ENCODE peak calls at places on chromosome 12, in eight cellular contexts. R is left ventricle myocardium inferior, J is neural crest cell, F is heart left ventricle, G is testis, D is ovary, P is mesothelial cell of epicardium, V is pancreas. Q is an unnamed sample.

GRCh38 chr12:51004504-51004903 is 21.7 kb downstream of the SLC11A2 start:
- DNase-seq in J (no peak), G (no peak), V (no peak), R (no peak), P (no peak), D (no peak), F (no peak), Q (no peak)

GRCh38 chr12:32482226-32482625 is 82.9 kb downstream of the FGD4 start:
- DNase-seq in G (no peak), V (no peak), J (no peak), R (no peak), P (no peak), F (no peak), D (no peak), Q (no peak)

GRCh38 chr12:3535431-3535841 is 44.4 kb downstream of the PRMT8 start:
- DNase-seq in R (no peak), G (no peak), F (no peak), P (no peak), V (no peak), J (no peak), D (no peak), Q (peak; percentile 80)

GRCh38 chr12:117472983-117473382 is 111.6 kb upstream of the NOS1 start:
- DNase-seq in G (no peak), J (peak; percentile 63), V (no peak), P (no peak), R (no peak), D (no peak), F (no peak), Q (no peak)

GRCh38 chr12:104650541-104650940 is 193.8 kb downstream of the CHST11 start:
- DNase-seq in D (no peak), R (no peak), P (no peak), F (no peak), V (no peak), J (no peak), G (no peak), Q (no peak)

GRCh38 chr12:43308776-43309175 is 243.2 kb downstream of the ADAMTS20 start:
- DNase-seq in D (no peak), V (no peak), P (no peak), F (no peak), G (no peak), R (no peak), J (no peak), Q (no peak)

GRCh38 chr12:89326260-89327040 is 25.9 kb downstream of the DUSP6 start:
- DNase-seq in J (no peak), F (no peak), D (no peak), G (no peak), P (no peak), V (no peak), R (no peak), Q (no peak)

GRCh38 chr12:19712041-19712440 is 272.7 kb downstream of the AEBP2 start:
- DNase-seq in P (no peak), D (no peak), G (no peak), V (no peak), F (no peak), R (no peak), J (no peak), Q (no peak)

GRCh38 chr12:54988402-54989054 is 4.0 kb upstream of the TESPA1 start:
- DNase-seq in J (no peak), F (peak; percentile 91), V (peak; percentile 59), D (peak; percentile 80), R (peak; percentile 92), G (peak; percentile 90), P (no peak), Q (no peak)

GRCh38 chr12:4346931-4347330 is 25.9 kb downstream of the TIGAR start:
- DNase-seq in G (no peak), P (no peak), F (no peak), J (no peak), R (no peak), V (no peak), D (no peak), Q (no peak)

GRCh38 chr12:44465139-44465538 is 411.0 kb downstream of the NELL2 start:
- DNase-seq in D (no peak), G (no peak), R (no peak), J (no peak), V (no peak), F (no peak), P (no peak), Q (no peak)

GRCh38 chr12:52080403-52081201 is 1.1 kb downstream of the SMIM41 start:
- DNase-seq in F (peak; percentile 30), J (no peak), G (no peak), R (no peak), D (peak; percentile 66), P (no peak), V (no peak), Q (no peak)

GRCh38 chr12:19964549-19964948 is 403.8 kb upstream of the PDE3A start:
- DNase-seq in F (no peak), P (no peak), G (no peak), V (no peak), J (no peak), R (no peak), D (no peak), Q (no peak)

GRCh38 chr12:116138781-116139180 is 138.7 kb downstream of the MED13L start:
- DNase-seq in J (no peak), V (no peak), F (no peak), D (no peak), G (no peak), R (no peak), P (no peak), Q (no peak)

GRCh38 chr12:105567061-105567460 is 236.6 kb downstream of the C12orf75 start:
- DNase-seq in P (no peak), F (no peak), V (no peak), R (no peak), J (no peak), G (no peak), D (no peak), Q (no peak)

GRCh38 chr12:43255642-43256041 is 296.4 kb downstream of the ADAMTS20 start:
- DNase-seq in P (no peak), F (no peak), G (no peak), J (no peak), D (no peak), R (no peak), V (no peak), Q (no peak)

GRCh38 chr12:22447223-22447622 is 97.1 kb downstream of the C2CD5 start:
- DNase-seq in V (no peak), D (no peak), F (no peak), G (no peak), R (no peak), J (no peak), P (no peak), Q (no peak)

GRCh38 chr12:90854136-90854689 is 100.8 kb downstream of the CCER1 start:
- DNase-seq in J (no peak), V (no peak), P (no peak), G (peak; percentile 40), F (no peak), D (no peak), R (no peak), Q (no peak)

GRCh38 chr12:89346741-89347324 is 5.5 kb downstream of the DUSP6 start:
- DNase-seq in R (peak; percentile 26), J (no peak), G (no peak), V (no peak), D (no peak), F (peak; percentile 64), P (no peak), Q (no peak)

GRCh38 chr12:75427491-75427890 is 36.6 kb downstream of the GLIPR1L2 start:
- DNase-seq in F (no peak), J (no peak), V (no peak), R (no peak), D (no peak), G (no peak), P (no peak), Q (no peak)

GRCh38 chr12:26787125-26787495 is 45.9 kb downstream of the ITPR2 start:
- DNase-seq in R (no peak), J (no peak), P (no peak), V (no peak), D (peak; percentile 18), G (no peak), F (peak; percentile 29), Q (no peak)

GRCh38 chr12:129605666-129606065 is 298.2 kb downstream of the TMEM132D start:
- DNase-seq in G (no peak), V (no peak), J (no peak), D (no peak), P (no peak), R (no peak), F (no peak), Q (no peak)

GRCh38 chr12:53452159-53453077 is 516 bp downstream of the PCBP2 start:
- DNase-seq in F (peak; percentile 94), P (peak; percentile 72), D (peak; percentile 91), J (peak; percentile 80), G (peak; percentile 90), V (peak; percentile 91), R (peak; percentile 91), Q (peak; percentile 95)
- TF ChIP-seq CTCF in F (peak; percentile 64), P (peak; percentile 15), D (peak; percentile 26), J (no peak), G (no peak), V (no peak), R (peak; percentile 44), Q (peak; percentile 53)

GRCh38 chr12:132754555-132754954 is 7.1 kb downstream of the ANKLE2 start:
- DNase-seq in V (no peak), J (no peak), D (no peak), F (no peak), P (no peak), G (no peak), R (no peak), Q (no peak)
- TF ChIP-seq CTCF in V (no peak), J (no peak), D (no peak), F (no peak), P (no peak), G (no peak), R (no peak), Q (no peak)

DNA sequence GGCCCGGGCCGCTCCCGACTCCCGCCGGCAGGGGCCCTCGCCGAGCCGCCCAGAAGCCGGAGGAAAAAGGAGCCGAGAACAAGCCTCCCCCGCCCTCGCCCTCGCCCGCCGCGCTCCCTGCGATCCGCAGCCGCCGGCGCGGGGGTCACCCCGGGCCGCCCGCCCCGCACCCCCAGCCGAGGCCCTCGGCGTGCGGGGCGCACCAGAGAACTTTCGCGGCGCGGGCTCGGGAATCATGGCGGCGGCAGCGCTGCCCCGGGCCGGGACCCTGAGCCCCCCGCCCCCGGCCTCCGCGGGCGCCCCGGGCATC is 519 bp downstream of the CDK2AP1 start:
- DNase-seq in P (peak; percentile 67), V (peak; percentile 80), R (peak; percentile 81), J (peak; percentile 61), D (peak; percentile 80), G (peak; percentile 71), F (peak; percentile 82), Q (peak; percentile 90)
- TF ChIP-seq CTCF in P (no peak), V (peak; percentile 33), R (peak; percentile 68), J (peak; percentile 63), D (peak; percentile 48), G (peak; percentile 78), F (peak; percentile 39), Q (peak; percentile 63)

DNA sequence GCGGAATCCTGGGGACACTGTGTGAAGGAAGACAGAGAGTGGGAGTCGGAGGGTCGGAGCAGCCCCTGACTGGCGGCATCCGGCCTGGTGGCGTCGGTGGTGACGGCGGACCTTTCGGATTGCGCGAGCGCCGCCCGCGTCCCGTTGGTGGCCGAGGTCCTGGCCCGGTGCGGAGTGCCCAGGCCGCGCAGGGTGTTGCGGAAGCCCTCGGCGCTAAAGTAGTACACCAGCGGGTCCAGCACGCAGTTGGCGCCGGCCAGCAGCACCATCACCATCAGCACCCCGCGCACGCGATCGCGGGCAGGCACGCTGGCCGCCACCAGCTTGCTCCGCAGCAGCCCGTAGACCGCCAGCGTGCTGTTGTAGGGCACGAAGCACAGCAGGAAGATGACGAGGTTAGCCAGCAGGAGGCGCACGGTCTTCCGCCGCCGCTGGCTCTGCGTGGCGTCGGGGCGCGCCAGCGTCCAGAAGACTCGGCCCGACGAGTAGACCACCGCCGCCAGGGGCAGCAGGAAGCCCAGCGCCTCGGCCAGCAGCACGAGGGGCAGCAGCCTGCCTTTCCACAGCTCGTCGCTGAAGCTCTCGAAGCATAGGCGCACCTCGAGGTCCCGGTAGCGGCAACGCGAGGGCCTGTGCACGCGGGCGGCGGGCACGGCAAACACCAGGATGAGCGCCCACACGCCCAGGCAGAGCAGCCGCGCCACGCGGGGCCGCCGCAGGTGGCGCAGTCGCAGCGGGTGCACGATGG is 13.1 kb upstream of the CHD4 start:
- DNase-seq in R (no peak), G (peak; percentile 71), J (peak; percentile 53), P (no peak), V (peak; percentile 48), F (peak; percentile 53), D (no peak), Q (no peak)
- TF ChIP-seq CTCF in R (peak; percentile 69), G (peak; percentile 44), J (peak; percentile 74), P (peak; percentile 76), V (peak; percentile 37), F (peak; percentile 44), D (no peak), Q (peak; percentile 34)